ENCODE peak calls at places on chromosome 22, in nine cellular contexts. A is Caco-2; R is sigmoid colon; C is CD4-positive, CD25-positive, alpha-beta regulatory T cell; M is fibroblast of pulmonary artery; J is A549; P is skeletal muscle cell; L is ascending aorta; H is AG10803. I is an unnamed sample.

GRCh38 chr22:38135133-38135706 is 24.7 kb upstream of the BAIAP2L2 start:
- DNase-seq in A (no peak), R (peak; percentile 37), C (no peak), M (peak; percentile 85), J (peak; percentile 56), P (peak; percentile 47), L (no peak), H (peak; percentile 80), I (peak; percentile 71)

GRCh38 chr22:50696799-50697561 is 24.4 kb downstream of the SHANK3 start:
- DNase-seq in A (no peak), R (peak; percentile 64), C (no peak), M (no peak), J (no peak), P (no peak), L (no peak), H (peak; percentile 11), I (peak; percentile 72)

GRCh38 chr22:26786398-26786797 is 129.0 kb downstream of the MIAT start:
- DNase-seq in A (no peak), R (no peak), C (no peak), M (no peak), J (no peak), P (no peak), L (no peak), H (no peak), I (no peak)

GRCh38 chr22:35102663-35103062 is 36.7 kb downstream of the ISX start:
- DNase-seq in A (peak; percentile 49), R (no peak), C (no peak), M (peak; percentile 2), J (peak; percentile 27), P (no peak), L (no peak), H (peak; percentile 8), I (peak; percentile 13)

GRCh38 chr22:32354360-32355351 is 3.0 kb upstream of the RFPL3 start:
- DNase-seq in A (no peak), R (no peak), C (no peak), M (peak; percentile 55), J (peak; percentile 21), P (peak; percentile 11), L (no peak), H (peak; percentile 20), I (no peak)

GRCh38 chr22:37930952-37931440 is 22.4 kb downstream of the C22orf23 start:
- DNase-seq in A (no peak), R (no peak), C (no peak), M (no peak), J (no peak), P (no peak), L (no peak), H (no peak), I (no peak)

GRCh38 chr22:29567338-29567737 is 13.6 kb downstream of the NIPSNAP1 start:
- DNase-seq in A (no peak), R (no peak), C (no peak), M (no peak), J (no peak), P (no peak), L (no peak), H (no peak), I (no peak)

GRCh38 chr22:32475428-32476010 is 908 bp downstream of the FBXO7 start:
- DNase-seq in A (no peak), R (peak; percentile 72), C (no peak), M (peak; percentile 68), J (peak; percentile 33), P (no peak), L (no peak), H (peak; percentile 50), I (peak; percentile 77)

GRCh38 chr22:41732096-41732772 is 32.9 kb downstream of the MEI1 start:
- DNase-seq in A (no peak), R (no peak), C (no peak), M (no peak), J (no peak), P (no peak), L (no peak), H (no peak), I (no peak)

GRCh38 chr22:40462195-40462988 is 92.0 kb downstream of the SGSM3 start:
- DNase-seq in A (no peak), R (no peak), C (no peak), M (no peak), J (no peak), P (no peak), L (no peak), H (no peak), I (no peak)
- H3K4me3 ChIP-seq in A (no peak overlapping the region), R (peak overlapping the region; percentile 28), C (peak overlapping the region; percentile 96), M (no peak overlapping the region), J (no peak overlapping the region), P (no peak overlapping the region), L (no peak overlapping the region), H (no peak overlapping the region), I (no peak overlapping the region)

GRCh38 chr22:45503071-45503815 is 560 bp downstream of the FBLN1 start:
- DNase-seq in A (peak; percentile 42), R (no peak), C (no peak), M (no peak), J (no peak), P (no peak), L (no peak), H (no peak), I (no peak)

GRCh38 chr22:45504703-45505341 is 2.1 kb downstream of the FBLN1 start:
- DNase-seq in A (no peak), R (no peak), C (no peak), M (peak; percentile 55), J (no peak), P (no peak), L (no peak), H (peak; percentile 50), I (peak; percentile 50)

GRCh38 chr22:45499746-45500145 is 2.9 kb upstream of the FBLN1 start:
- DNase-seq in A (peak; percentile 63), R (peak; percentile 92), C (no peak), M (no peak), J (no peak), P (no peak), L (no peak), H (no peak), I (no peak)

GRCh38 chr22:45503816-45504702 is 1.4 kb downstream of the FBLN1 start:
- DNase-seq in A (peak; percentile 29), R (no peak), C (no peak), M (peak; percentile 33), J (no peak), P (peak; percentile 35), L (no peak), H (peak; percentile 57), I (peak; percentile 53)

DNA sequence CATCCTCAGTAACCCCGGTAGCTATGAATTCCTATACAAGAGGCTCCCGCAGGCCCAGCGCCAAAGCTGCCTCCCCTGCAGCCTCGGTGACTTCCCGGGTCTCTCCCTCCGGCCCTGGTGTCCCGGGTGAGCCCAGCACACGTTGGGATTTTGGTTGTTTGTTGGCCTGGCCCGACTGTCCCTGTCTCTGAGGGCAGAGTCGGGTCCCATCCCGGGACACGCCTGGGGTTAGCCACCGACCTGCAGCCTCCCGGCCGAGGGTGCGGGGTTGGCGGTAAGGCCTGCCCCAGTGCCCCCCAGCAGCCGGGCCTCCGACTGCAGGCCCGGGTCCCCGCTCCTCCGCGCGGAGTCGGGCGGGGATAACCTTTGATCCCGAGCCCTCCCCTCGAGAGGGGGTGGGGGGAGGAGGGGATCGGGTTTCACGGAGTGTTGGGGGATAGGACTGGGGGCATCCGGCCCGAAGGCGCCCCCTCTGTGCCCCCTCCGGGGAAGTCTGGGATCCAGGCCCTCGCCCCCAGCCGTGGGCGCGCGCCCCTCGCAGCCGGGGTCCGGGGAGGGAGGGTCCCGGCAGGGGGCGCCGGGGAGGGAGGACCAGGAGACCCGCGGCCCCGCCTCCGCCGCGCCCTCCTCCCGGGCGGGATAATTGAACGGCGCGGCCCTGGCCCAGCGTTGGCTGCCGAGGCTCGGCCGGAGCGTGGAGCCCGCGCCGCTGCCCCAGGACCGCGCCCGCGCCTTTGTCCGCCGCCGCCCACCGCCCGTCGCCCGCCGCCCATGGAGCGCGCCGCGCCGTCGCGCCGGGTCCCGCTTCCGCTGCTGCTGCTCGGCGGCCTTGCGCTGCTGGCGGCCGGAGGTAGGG is at the start of gene FBLN1:
- DNase-seq in A (peak; percentile 78), R (no peak), C (no peak), M (no peak), J (peak; percentile 42), P (no peak), L (no peak), H (no peak), I (peak; percentile 86)
- H3K4me3 ChIP-seq in A (peak within 1 kb of the TSS; percentile 90), R (peak within 1 kb of the TSS; percentile 63), C (no peak within 1 kb of the TSS), M (peak within 1 kb of the TSS; percentile 51), J (peak within 1 kb of the TSS; percentile 76), P (peak within 1 kb of the TSS; percentile 69), L (peak within 1 kb of the TSS; percentile 56), H (peak within 1 kb of the TSS; percentile 92), I (peak within 1 kb of the TSS; percentile 80)

GRCh38 chr22:36552300-36552699 is 23.3 kb upstream of the EIF3D start:
- DNase-seq in A (no peak), R (no peak), C (no peak), M (no peak), J (no peak), P (no peak), L (no peak), H (no peak), I (no peak)
- H3K4me3 ChIP-seq in A (no peak overlapping the region), R (no peak overlapping the region), C (no peak overlapping the region), M (no peak overlapping the region), J (no peak overlapping the region), P (no peak overlapping the region), L (no peak overlapping the region), H (no peak overlapping the region), I (no peak overlapping the region)

GRCh38 chr22:49497266-49497665 is 330.4 kb downstream of the BRD1 start:
- DNase-seq in A (no peak), R (no peak), C (no peak), M (no peak), J (peak; percentile 6), P (no peak), L (no peak), H (no peak), I (no peak)
- H3K4me3 ChIP-seq in A (no peak overlapping the region), R (no peak overlapping the region), C (no peak overlapping the region), M (no peak overlapping the region), J (no peak overlapping the region), P (no peak overlapping the region), L (no peak overlapping the region), H (no peak overlapping the region), I (no peak overlapping the region)

GRCh38 chr22:45630436-45630835 is 41.2 kb upstream of the ATXN10 start:
- DNase-seq in A (no peak), R (no peak), C (no peak), M (no peak), J (no peak), P (no peak), L (no peak), H (no peak), I (no peak)
- H3K4me3 ChIP-seq in A (no peak overlapping the region), R (no peak overlapping the region), C (no peak overlapping the region), M (no peak overlapping the region), J (no peak overlapping the region), P (no peak overlapping the region), L (no peak overlapping the region), H (no peak overlapping the region), I (no peak overlapping the region)

GRCh38 chr22:46591890-46592289 is 28.3 kb upstream of the GRAMD4 start:
- DNase-seq in A (no peak), R (no peak), C (no peak), M (no peak), J (no peak), P (no peak), L (no peak), H (no peak), I (no peak)
- H3K4me3 ChIP-seq in A (no peak overlapping the region), R (no peak overlapping the region), C (no peak overlapping the region), M (no peak overlapping the region), J (no peak overlapping the region), P (peak overlapping the region; percentile 36), L (no peak overlapping the region), H (no peak overlapping the region), I (peak overlapping the region; percentile 72)